ENCODE peak calls at places on chromosome 11, in six cellular contexts. K is neural progenitor cell, L is neural crest cell, X is endothelial cell, H is heart right ventricle, S is PC-3. G is an unnamed sample.

GRCh38 chr11:114162719-114163123 is 103.2 kb downstream of the ZBTB16 start:
- DNase-seq in L (no peak), X (no peak), H (peak), K (no peak), S (peak), G (no peak)

GRCh38 chr11:748007-748359 is 719 bp downstream of the TALDO1 start:
- DNase-seq in K (peak), X (no peak), H (no peak), L (no peak), S (no peak), G (no peak)

GRCh38 chr11:116504541-116505149 is 268.1 kb downstream of the BUD13 start:
- DNase-seq in H (no peak), S (no peak), K (no peak), X (no peak), L (no peak), G (no peak)

GRCh38 chr11:112024178-112024777 is 930 bp upstream of the DLAT start:
- DNase-seq in L (no peak), X (no peak), K (peak), H (no peak), S (no peak), G (no peak)

GRCh38 chr11:2536440-2536989 is 91.7 kb downstream of the KCNQ1 start:
- DNase-seq in L (no peak), K (no peak), H (no peak), S (no peak), X (no peak), G (no peak)

GRCh38 chr11:70191495-70192140 is 11.5 kb upstream of the FADD start:
- DNase-seq in K (peak), L (peak), S (peak), H (peak), X (peak), G (peak)

GRCh38 chr11:61817471-61818202 is 834 bp upstream of the FADS1 start:
- DNase-seq in L (no peak), H (no peak), S (peak), X (no peak), K (no peak), G (no peak)

GRCh38 chr11:2300290-2300935 is 1.3 kb downstream of the C11orf21 start:
- DNase-seq in S (no peak), K (no peak), L (no peak), X (no peak), H (no peak), G (no peak)

GRCh38 chr11:70078095-70078795 is at the start of gene ANO1:
- DNase-seq in S (peak), L (no peak), H (peak), K (peak), X (no peak), G (no peak)

GRCh38 chr11:17985517-17985916 is 27.3 kb downstream of the SERGEF start:
- DNase-seq in S (peak), L (no peak), X (no peak), K (no peak), H (peak), G (no peak)

DNA sequence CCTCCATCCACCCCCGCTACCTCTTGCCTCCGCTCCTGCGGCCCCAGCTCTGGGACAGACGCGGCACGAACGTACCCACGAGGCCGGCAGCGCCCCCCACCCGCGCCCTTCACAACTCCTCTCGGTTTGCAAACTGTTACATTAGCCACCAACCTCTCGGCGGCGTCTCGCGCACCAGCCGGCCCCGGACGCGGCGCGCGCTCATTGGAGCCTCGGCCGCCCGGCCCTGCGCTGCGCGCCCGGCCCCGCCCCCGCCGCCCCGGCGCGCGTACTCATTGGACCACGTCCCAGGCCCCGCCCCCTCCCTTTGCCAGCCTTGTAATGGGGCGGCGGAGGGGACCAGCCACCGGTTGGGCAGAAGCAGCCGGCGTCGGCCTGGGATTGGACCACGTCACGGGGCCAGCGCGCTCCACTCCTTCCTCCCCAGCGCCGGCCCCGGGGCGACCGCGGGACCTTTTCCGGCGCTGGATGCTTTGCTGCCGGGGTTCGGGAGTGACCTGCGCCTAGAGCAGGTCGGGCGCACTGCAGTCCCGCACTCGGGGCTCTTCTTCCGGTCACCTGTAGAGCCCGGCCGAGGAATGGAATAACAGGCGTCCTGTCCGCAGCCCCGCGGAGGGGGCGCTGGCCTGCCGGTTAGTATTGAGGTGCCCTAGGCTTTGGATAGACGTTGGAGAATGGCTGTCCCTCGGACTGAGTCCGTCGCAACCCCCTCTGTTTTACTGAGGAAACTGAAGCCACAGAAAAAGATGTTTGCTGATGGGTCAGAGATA is at the start of gene HYOU1:
- DNase-seq in K (peak), X (peak), H (peak), L (peak), S (peak), G (peak)
- TF ChIP-seq CTCF in K (peak), X (no peak), H (no peak), L (peak), S (peak), G (no peak)

GRCh38 chr11:44315947-44316387 is 6.0 kb upstream of the ALX4 start:
- DNase-seq in K (peak), H (no peak), X (no peak), S (no peak), L (no peak), G (no peak)
- TF ChIP-seq CTCF in K (no peak), H (no peak), X (no peak), S (no peak), L (no peak), G (no peak)

GRCh38 chr11:47656284-47656915 is 14.0 kb upstream of the MTCH2 start:
- DNase-seq in K (no peak), X (no peak), S (no peak), H (no peak), L (no peak), G (no peak)
- TF ChIP-seq CTCF in K (no peak), X (no peak), S (no peak), H (no peak), L (no peak), G (no peak)

GRCh38 chr11:45917623-45918330 is at the start of gene PEX16:
- DNase-seq in H (peak), X (peak), K (peak), L (peak), S (peak), G (peak)
- TF ChIP-seq CTCF in H (no peak), X (no peak), K (no peak), L (no peak), S (no peak), G (no peak)

GRCh38 chr11:78048561-78048960 is 15.1 kb upstream of the THRSP start:
- DNase-seq in S (no peak), H (no peak), L (no peak), X (no peak), K (no peak), G (no peak)
- TF ChIP-seq CTCF in S (no peak), H (no peak), L (no peak), X (no peak), K (no peak), G (no peak)

GRCh38 chr11:108970221-108970991 is 305.5 kb downstream of the DDX10 start:
- DNase-seq in K (no peak), X (no peak), S (no peak), H (no peak), L (no peak), G (no peak)
- TF ChIP-seq CTCF in K (peak), X (no peak), S (no peak), H (no peak), L (no peak), G (no peak)

G was measured in natural killer cell.